ENCODE peak calls at places on chromosome 20, in eight cellular contexts. D is AG04450, K is nephron progenitor cell, L is GM10248, V is mucosa of gallbladder, C is EL, W is K562, B is amniotic stem cell. O is an unnamed sample.

GRCh38 chr20:7361321-7361720 is 578.9 kb downstream of the HAO1 start:
- DNase-seq in C (no peak), B (no peak), W (no peak), K (no peak), L (no peak), D (no peak), V (no peak), O (no peak)

GRCh38 chr20:34022154-34022842 is 28.6 kb downstream of the RALY start:
- DNase-seq in D (no peak), V (no peak), W (peak), L (peak), K (no peak), C (peak), B (no peak), O (no peak)

GRCh38 chr20:53839423-53840176 is 230.8 kb downstream of the BCAS1 start:
- DNase-seq in C (no peak), B (no peak), L (peak), D (no peak), V (peak), K (no peak), W (no peak), O (no peak)

GRCh38 chr20:50844430-50845100 is 49.7 kb downstream of the BCAS4 start:
- DNase-seq in V (no peak), D (peak), L (peak), C (peak), W (peak), K (no peak), B (no peak), O (peak)

GRCh38 chr20:32505723-32506473 is 79.2 kb downstream of the NOL4L start:
- DNase-seq in D (no peak), C (no peak), K (no peak), B (no peak), L (no peak), W (no peak), V (no peak), O (no peak)

GRCh38 chr20:3543901-3544507 is 73.2 kb downstream of the ATRN start:
- DNase-seq in K (no peak), L (no peak), C (peak), B (no peak), V (no peak), W (no peak), D (peak), O (no peak)

GRCh38 chr20:4070323-4071176 is 55.2 kb upstream of the RNF24 start:
- DNase-seq in C (no peak), K (no peak), W (no peak), L (no peak), B (no peak), V (no peak), D (no peak), O (no peak)

GRCh38 chr20:62852841-62853240 is 8.8 kb downstream of the TCFL5 start:
- DNase-seq in D (no peak), W (no peak), L (no peak), V (no peak), C (no peak), B (no peak), K (no peak), O (no peak)

GRCh38 chr20:43187476-43188233 is 2.1 kb downstream of the PTPRT start:
- DNase-seq in D (no peak), L (peak), W (peak), C (peak), K (peak), V (peak), B (peak), O (peak)

GRCh38 chr20:11935754-11936551 is 18.3 kb downstream of the BTBD3 start:
- DNase-seq in V (no peak), K (no peak), W (no peak), L (no peak), D (no peak), B (no peak), C (no peak), O (no peak)

GRCh38 chr20:4563534-4563933 is 158.2 kb upstream of the PRND start:
- DNase-seq in L (no peak), D (no peak), V (peak), B (peak), W (peak), K (peak), C (peak), O (no peak)

GRCh38 chr20:45036044-45036755 is 64.7 kb downstream of the KCNS1 start:
- DNase-seq in C (peak), V (no peak), K (no peak), W (peak), D (peak), B (no peak), L (no peak), O (no peak)

GRCh38 chr20:18669241-18670019 is 81.6 kb downstream of the DTD1 start:
- DNase-seq in K (no peak), B (no peak), D (no peak), V (peak), C (no peak), L (no peak), W (no peak), O (no peak)

GRCh38 chr20:37354210-37355195 is 8.6 kb downstream of the SRC start:
- DNase-seq in L (no peak), C (no peak), V (peak), W (no peak), B (no peak), K (no peak), D (no peak), O (no peak)

GRCh38 chr20:17624070-17624469 is 54.2 kb downstream of the DSTN start:
- DNase-seq in K (no peak), B (no peak), W (no peak), D (no peak), C (no peak), V (no peak), L (no peak), O (no peak)

GRCh38 chr20:11890331-11891080 is 27.2 kb upstream of the BTBD3 start:
- DNase-seq in W (peak), C (peak), V (peak), K (peak), D (peak), B (peak), L (peak), O (no peak)

GRCh38 chr20:11993886-11994466 is 76.3 kb downstream of the BTBD3 start:
- DNase-seq in V (no peak), L (no peak), W (no peak), K (no peak), B (no peak), C (no peak), D (no peak), O (no peak)

GRCh38 chr20:10185741-10186558 is 32.7 kb upstream of the SNAP25 start:
- DNase-seq in W (no peak), B (no peak), V (peak), D (no peak), C (no peak), K (no peak), L (no peak), O (no peak)

GRCh38 chr20:8074931-8075330 is 55.4 kb upstream of the TMX4 start:
- DNase-seq in W (no peak), C (no peak), V (no peak), D (no peak), B (no peak), L (no peak), K (no peak), O (no peak)

GRCh38 chr20:4413314-4414045 is 308.2 kb upstream of the PRND start:
- DNase-seq in K (no peak), W (no peak), D (no peak), L (no peak), B (no peak), V (no peak), C (no peak), O (no peak)

GRCh38 chr20:62376112-62377063 is 9.3 kb upstream of the LAMA5 start:
- DNase-seq in W (no peak), V (no peak), K (peak), L (no peak), D (no peak), B (no peak), C (no peak), O (no peak)

GRCh38 chr20:18662279-18662678 is 74.4 kb downstream of the DTD1 start:
- DNase-seq in W (no peak), C (no peak), B (no peak), K (no peak), D (no peak), V (no peak), L (peak), O (no peak)

GRCh38 chr20:20547221-20547875 is 165.1 kb downstream of the RALGAPA2 start:
- DNase-seq in B (no peak), L (no peak), V (no peak), C (peak), W (no peak), D (peak), K (no peak), O (no peak)

GRCh38 chr20:49865559-49865958 is 49.8 kb downstream of the SPATA2 start:
- DNase-seq in K (no peak), V (no peak), C (peak), W (no peak), L (no peak), D (no peak), B (peak), O (no peak)